ENCODE peak calls at places on chromosome 22, in five cellular contexts. X is brain microvascular endothelial cell, O is left colon, A is NCI-H1694 treated with DMSO at 0.1 percent for 48 hours, H is HepG2. P is an unnamed sample.

GRCh38 chr22:44362249-44363040 is 49.7 kb upstream of the SHISAL1 start:
- DNase-seq in X (no peak), O (peak), A (no peak), H (no peak), P (no peak)

GRCh38 chr22:30038219-30038618 is 42.0 kb upstream of the HORMAD2 start:
- DNase-seq in X (peak), O (no peak), A (no peak), H (no peak), P (no peak)

GRCh38 chr22:23363683-23364082 is 183.4 kb downstream of the BCR start:
- DNase-seq in H (no peak), O (no peak), X (no peak), A (no peak), P (no peak)

GRCh38 chr22:23780146-23780748 is 6.5 kb upstream of the SMARCB1 start:
- DNase-seq in A (no peak), X (no peak), H (no peak), O (no peak), P (no peak)

GRCh38 chr22:41799486-41800347 is 762 bp upstream of the CCDC134 start:
- DNase-seq in H (no peak), O (peak), A (no peak), X (peak), P (peak)

GRCh38 chr22:49247194-49247924 is 580.3 kb downstream of the BRD1 start:
- DNase-seq in A (no peak), H (no peak), O (no peak), X (no peak), P (no peak)

GRCh38 chr22:30445438-30445936 is 19.9 kb downstream of the MTFP1 start:
- DNase-seq in A (no peak), X (no peak), H (peak), O (no peak), P (no peak)

GRCh38 chr22:37627091-37627490 is 12.4 kb upstream of the SH3BP1 start:
- DNase-seq in O (no peak), X (no peak), A (no peak), H (no peak), P (no peak)

GRCh38 chr22:27687984-27688545 is 113.5 kb downstream of the MN1 start:
- DNase-seq in H (peak), O (no peak), A (no peak), X (no peak), P (peak)

GRCh38 chr22:41762980-41763779 is 37.3 kb upstream of the CCDC134 start:
- DNase-seq in X (peak), H (peak), A (peak), O (peak), P (peak)

GRCh38 chr22:45129703-45130524 is 33.8 kb upstream of the NUP50 start:
- DNase-seq in A (no peak), O (no peak), X (no peak), H (no peak), P (no peak)

P was measured in Caco-2.